ENCODE peak calls at places on chromosomes 4 and X, in seven cellular contexts. X is EL; U is T-helper 1 cell; G is lower leg skin; B is thoracic aorta; Z is CD8-positive, alpha-beta memory T cell; V is hypothalamus. R is an unnamed sample.

GRCh38 chrX:124001581-124001980 is 40.1 kb downstream of the STAG2 start:
- DNase-seq in X (no peak), U (no peak), G (no peak), B (no peak), Z (no peak), V (no peak), R (no peak)

GRCh38 chr4:55609393-55609821 is 17.4 kb upstream of the PDCL2 start:
- DNase-seq in X (peak), U (no peak), G (peak), B (no peak), Z (no peak), V (no peak), R (no peak)

GRCh38 chr4:98617358-98618047 is 40.9 kb downstream of the TSPAN5 start:
- DNase-seq in X (no peak), U (no peak), G (no peak), B (no peak), Z (no peak), V (no peak), R (peak)

GRCh38 chrX:9071031-9071650 is 37.2 kb upstream of the FAM9B start:
- DNase-seq in X (peak), U (no peak), G (no peak), B (no peak), Z (no peak), V (no peak), R (no peak)

GRCh38 chrX:103464071-103464773 is 55.1 kb downstream of the RAB40A start:
- DNase-seq in X (peak), U (no peak), G (no peak), B (no peak), Z (peak), V (peak), R (no peak)

GRCh38 chrX:19683817-19684216 is 168.5 kb upstream of the MAP3K15 start:
- DNase-seq in X (no peak), U (no peak), G (no peak), B (no peak), Z (peak), V (no peak), R (no peak)

GRCh38 chr4:96035727-96036126 is 195.8 kb downstream of the PDHA2 start:
- DNase-seq in X (no peak), U (no peak), G (no peak), B (no peak), Z (no peak), V (no peak), R (no peak)

GRCh38 chr4:186688150-186688943 is 35.3 kb downstream of the FAT1 start:
- DNase-seq in X (no peak), U (no peak), G (no peak), B (no peak), Z (no peak), V (no peak), R (no peak)

GRCh38 chr4:33837043-33837442 is 2407.3 kb downstream of the ARAP2 start:
- DNase-seq in X (peak), U (no peak), G (no peak), B (no peak), Z (no peak), V (no peak), R (no peak)

GRCh38 chr4:12146349-12146748 is 717.7 kb upstream of the HS3ST1 start:
- DNase-seq in X (no peak), U (no peak), G (no peak), B (no peak), Z (no peak), V (no peak), R (no peak)

GRCh38 chr4:39320381-39321115 is 45.6 kb downstream of the RFC1 start:
- DNase-seq in X (peak), U (no peak), G (no peak), B (no peak), Z (no peak), V (no peak), R (no peak)

GRCh38 chrX:15404712-15405111 is 20.5 kb upstream of the VEGFD start:
- DNase-seq in X (no peak), U (no peak), G (peak), B (no peak), Z (no peak), V (no peak), R (no peak)

GRCh38 chrX:9824554-9824953 is 38.3 kb downstream of the SHROOM2 start:
- DNase-seq in X (no peak), U (no peak), G (no peak), B (no peak), Z (no peak), V (no peak), R (no peak)

GRCh38 chr4:155529197-155529596 is 137.5 kb upstream of the GUCY1A1 start:
- DNase-seq in X (peak), U (no peak), G (no peak), B (no peak), Z (no peak), V (no peak), R (no peak)

GRCh38 chr4:142473218-142473959 is 372.7 kb downstream of the INPP4B start:
- DNase-seq in X (no peak), U (no peak), G (no peak), B (no peak), Z (no peak), V (no peak), R (no peak)

GRCh38 chr4:124854968-124855367 is 142.4 kb upstream of the ANKRD50 start:
- DNase-seq in X (peak), U (no peak), G (no peak), B (no peak), Z (no peak), V (no peak), R (no peak)

GRCh38 chrX:64152857-64153256 is 52.7 kb downstream of the AMER1 start:
- DNase-seq in X (no peak), U (no peak), G (no peak), B (no peak), Z (no peak), V (no peak), R (no peak)

GRCh38 chr4:102440498-102440897 is 60.7 kb upstream of the NFKB1 start:
- DNase-seq in X (no peak), U (no peak), G (no peak), B (no peak), Z (no peak), V (no peak), R (no peak)

GRCh38 chr4:24747234-24747975 is 48.0 kb upstream of the SOD3 start:
- DNase-seq in X (peak), U (no peak), G (no peak), B (no peak), Z (no peak), V (no peak), R (no peak)

GRCh38 chr4:165864228-165864627 is 8.8 kb upstream of the TLL1 start:
- DNase-seq in X (peak), U (no peak), G (no peak), B (no peak), Z (no peak), V (no peak), R (no peak)

GRCh38 chr4:137905930-137906329 is 336.2 kb downstream of the SLC7A11 start:
- DNase-seq in X (peak), U (no peak), G (no peak), B (no peak), Z (no peak), V (no peak), R (no peak)

R was measured in esophagus muscularis mucosa.